ENCODE peak calls at places on chromosome 20, in seven cellular contexts. One of them, this sample, is unnamed. For H3K4me1, the result is how much of the 10 kb centered on the place peaks cover.

GRCh38 chr20:19947611-19948264 is 69.4 kb upstream of the NAA20 start:
- DNase-seq in transverse colon: no peak
- DNase-seq in K562: peak
- DNase-seq in small intestine: peak
- DNase-seq in pancreas: peak
- DNase-seq in keratinocyte: no peak
- DNase-seq in ovary: no peak
- DNase-seq in this sample: no peak

GRCh38 chr20:16014436-16014835 is 558.8 kb downstream of the KIF16B start:
- DNase-seq in pancreas: no peak
- DNase-seq in ovary: no peak
- DNase-seq in transverse colon: no peak
- DNase-seq in small intestine: no peak
- DNase-seq in keratinocyte: no peak
- DNase-seq in K562: no peak
- DNase-seq in this sample: no peak

GRCh38 chr20:3716195-3716834 is 3.9 kb upstream of the SIGLEC1 start:
- DNase-seq in transverse colon: no peak
- DNase-seq in small intestine: peak
- DNase-seq in ovary: peak
- DNase-seq in keratinocyte: no peak
- DNase-seq in K562: peak
- DNase-seq in pancreas: peak
- DNase-seq in this sample: no peak

GRCh38 chr20:32080783-32081182 is 28.7 kb upstream of the TM9SF4 start:
- DNase-seq in K562: no peak
- DNase-seq in ovary: no peak
- DNase-seq in transverse colon: no peak
- DNase-seq in keratinocyte: no peak
- DNase-seq in small intestine: no peak
- DNase-seq in pancreas: no peak
- DNase-seq in this sample: no peak

GRCh38 chr20:19531446-19531845 is 226.6 kb upstream of the RIN2 start:
- DNase-seq in small intestine: no peak
- DNase-seq in ovary: no peak
- DNase-seq in keratinocyte: no peak
- DNase-seq in K562: no peak
- DNase-seq in pancreas: no peak
- DNase-seq in transverse colon: no peak
- DNase-seq in this sample: no peak

GRCh38 chr20:24746351-24746685 is 202.8 kb upstream of the CST7 start:
- DNase-seq in small intestine: peak
- DNase-seq in transverse colon: peak
- DNase-seq in keratinocyte: peak
- DNase-seq in K562: no peak
- DNase-seq in ovary: no peak
- DNase-seq in pancreas: peak
- DNase-seq in this sample: peak

GRCh38 chr20:40481337-40481736 is 207.7 kb downstream of the MAFB start:
- DNase-seq in keratinocyte: no peak
- DNase-seq in pancreas: no peak
- DNase-seq in small intestine: no peak
- DNase-seq in K562: no peak
- DNase-seq in transverse colon: no peak
- DNase-seq in ovary: no peak
- DNase-seq in this sample: no peak

GRCh38 chr20:6828794-6829423 is 61.4 kb downstream of the BMP2 start:
- DNase-seq in K562: peak
- DNase-seq in transverse colon: peak
- DNase-seq in pancreas: peak
- DNase-seq in small intestine: peak
- DNase-seq in ovary: peak
- DNase-seq in keratinocyte: peak
- DNase-seq in this sample: peak

GRCh38 chr20:61830956-61831355 is 234.7 kb downstream of the TAF4 start:
- DNase-seq in transverse colon: no peak
- DNase-seq in small intestine: no peak
- DNase-seq in pancreas: no peak
- DNase-seq in ovary: no peak
- DNase-seq in keratinocyte: no peak
- DNase-seq in K562: no peak
- DNase-seq in this sample: no peak

GRCh38 chr20:43752051-43752360 is 25.2 kb upstream of the GTSF1L start:
- DNase-seq in keratinocyte: no peak
- DNase-seq in ovary: no peak
- DNase-seq in pancreas: no peak
- DNase-seq in K562: no peak
- DNase-seq in transverse colon: no peak
- DNase-seq in small intestine: no peak
- DNase-seq in this sample: no peak

GRCh38 chr20:29878281-29878741 is 1379.2 kb upstream of the DEFB115 start:
- DNase-seq in K562: peak
- DNase-seq in keratinocyte: no peak
- DNase-seq in pancreas: peak
- DNase-seq in small intestine: no peak
- DNase-seq in transverse colon: peak
- DNase-seq in ovary: no peak
- DNase-seq in this sample: no peak

GRCh38 chr20:61400499-61400898 is 148.4 kb downstream of the CDH4 start:
- DNase-seq in transverse colon: no peak
- DNase-seq in K562: no peak
- DNase-seq in keratinocyte: no peak
- DNase-seq in ovary: no peak
- DNase-seq in small intestine: no peak
- DNase-seq in pancreas: no peak
- DNase-seq in this sample: no peak

GRCh38 chr20:25699914-25700313 is 3.3 kb upstream of the ZNF337 start:
- DNase-seq in transverse colon: no peak
- DNase-seq in ovary: no peak
- DNase-seq in pancreas: no peak
- DNase-seq in keratinocyte: no peak
- DNase-seq in small intestine: no peak
- DNase-seq in K562: no peak
- DNase-seq in this sample: no peak

DNA sequence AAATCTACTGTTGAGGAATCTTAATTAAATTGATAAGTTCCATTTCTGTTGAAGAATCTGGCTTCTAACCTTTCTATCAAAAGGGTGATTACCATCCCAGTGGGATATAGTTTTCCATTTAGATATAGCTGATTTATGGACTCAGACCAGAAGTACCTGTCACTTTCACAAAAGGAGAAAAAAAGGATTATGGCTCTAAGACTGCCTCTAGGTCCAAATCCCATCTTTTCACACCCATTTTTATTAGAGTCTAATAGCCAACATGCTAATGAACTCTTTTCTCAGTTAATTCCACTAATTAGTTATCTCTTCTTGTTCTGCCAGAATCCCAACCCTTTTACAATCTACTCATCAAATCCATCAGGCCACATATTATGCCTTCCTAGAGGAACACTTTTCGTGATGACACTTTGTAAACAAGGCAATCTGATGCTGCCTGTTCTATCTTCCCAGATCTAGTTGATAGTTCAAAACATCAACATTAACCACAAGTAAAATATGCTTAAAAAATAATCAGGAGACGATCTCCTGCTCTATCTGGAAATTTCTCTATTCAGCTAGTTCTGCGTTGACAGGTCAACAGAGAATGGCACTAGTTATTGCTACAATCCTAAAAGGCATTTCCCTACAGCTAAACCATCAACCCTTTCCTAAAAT is 2.2 kb downstream of the B4GALT5 start:
- DNase-seq in transverse colon: no peak
- DNase-seq in ovary: no peak
- DNase-seq in pancreas: no peak
- DNase-seq in K562: no peak
- DNase-seq in keratinocyte: no peak
- DNase-seq in small intestine: no peak
- DNase-seq in this sample: no peak
- H3K4me1 ChIP-seq in transverse colon: half or more
- H3K4me1 ChIP-seq in ovary: under half
- H3K4me1 ChIP-seq in pancreas: under half
- H3K4me1 ChIP-seq in K562: under half
- H3K4me1 ChIP-seq in keratinocyte: under half
- H3K4me1 ChIP-seq in small intestine: under half
- H3K4me1 ChIP-seq in this sample: under half

DNA sequence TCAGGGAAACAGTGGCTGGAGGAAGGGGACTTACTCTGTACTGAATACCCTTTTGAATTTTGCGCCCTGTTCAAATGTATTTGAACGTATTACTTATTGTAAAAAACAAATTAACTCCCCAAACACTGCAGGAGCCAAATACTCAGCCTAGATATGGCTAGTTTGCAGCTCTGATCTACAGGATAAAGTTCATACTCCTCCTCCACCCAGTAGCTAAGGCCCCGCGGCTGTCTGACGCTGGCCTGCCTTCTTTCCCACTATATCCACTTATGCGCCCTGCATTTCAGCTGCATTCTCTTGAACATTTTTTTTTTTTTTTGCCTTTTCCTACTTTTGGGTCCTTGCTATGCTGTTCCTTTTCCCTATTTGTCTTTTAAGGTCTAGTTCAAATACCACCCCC is 6.5 kb downstream of the GSS start:
- DNase-seq in transverse colon: peak
- DNase-seq in K562: no peak
- DNase-seq in ovary: no peak
- DNase-seq in pancreas: no peak
- DNase-seq in keratinocyte: no peak
- DNase-seq in small intestine: peak
- DNase-seq in this sample: peak
- H3K4me1 ChIP-seq in transverse colon: under half
- H3K4me1 ChIP-seq in K562: under half
- H3K4me1 ChIP-seq in ovary: under half
- H3K4me1 ChIP-seq in pancreas: under half
- H3K4me1 ChIP-seq in keratinocyte: under half
- H3K4me1 ChIP-seq in small intestine: under half
- H3K4me1 ChIP-seq in this sample: under half

DNA sequence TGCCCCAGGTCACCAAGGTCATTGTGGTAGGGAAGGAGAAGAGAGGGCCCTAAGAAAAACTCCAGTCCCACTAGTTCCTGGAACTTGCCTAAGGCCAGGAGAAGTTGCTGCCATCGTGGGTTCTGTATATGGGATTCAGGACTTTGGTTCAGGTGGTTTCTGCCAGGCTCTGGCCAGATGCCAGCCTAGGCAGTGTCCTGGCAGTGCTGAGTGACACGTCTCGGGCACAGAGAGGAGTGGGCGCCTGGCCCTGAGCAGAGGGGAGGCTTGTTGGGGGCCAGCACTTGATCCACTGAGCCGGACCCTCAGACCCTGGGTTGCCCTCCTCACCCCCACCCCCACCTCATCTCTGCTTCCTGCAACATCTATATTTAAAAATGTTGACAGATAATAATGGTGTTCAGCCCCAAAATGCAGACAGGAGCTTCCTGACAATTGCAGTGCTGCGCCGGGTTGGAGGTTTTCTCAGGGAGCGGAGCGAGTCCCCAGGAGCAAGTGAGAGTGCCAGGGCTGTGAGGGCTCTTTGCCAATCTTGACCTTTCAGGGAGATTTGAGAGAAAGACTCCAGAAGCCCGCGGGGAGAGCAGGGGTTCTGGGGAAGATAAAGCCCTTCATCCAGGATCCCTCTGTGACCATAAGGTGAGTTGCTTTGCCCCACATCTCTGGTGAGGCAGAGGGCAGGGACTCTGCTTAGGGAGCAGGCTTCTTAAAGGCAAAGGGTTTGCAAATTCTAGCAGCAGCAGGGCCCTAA is 72.0 kb downstream of the PHACTR3 start:
- DNase-seq in small intestine: peak
- DNase-seq in keratinocyte: no peak
- DNase-seq in transverse colon: no peak
- DNase-seq in pancreas: no peak
- DNase-seq in K562: no peak
- DNase-seq in ovary: no peak
- DNase-seq in this sample: no peak
- H3K4me1 ChIP-seq in small intestine: under half
- H3K4me1 ChIP-seq in keratinocyte: under half
- H3K4me1 ChIP-seq in transverse colon: under half
- H3K4me1 ChIP-seq in pancreas: under half
- H3K4me1 ChIP-seq in K562: under half
- H3K4me1 ChIP-seq in ovary: under half
- H3K4me1 ChIP-seq in this sample: under half

GRCh38 chr20:53940356-53940694 is 130.1 kb downstream of the BCAS1 start:
- DNase-seq in small intestine: no peak
- DNase-seq in keratinocyte: no peak
- DNase-seq in pancreas: no peak
- DNase-seq in ovary: no peak
- DNase-seq in transverse colon: no peak
- DNase-seq in K562: no peak
- DNase-seq in this sample: no peak
- H3K4me1 ChIP-seq in small intestine: under half
- H3K4me1 ChIP-seq in keratinocyte: under half
- H3K4me1 ChIP-seq in pancreas: under half
- H3K4me1 ChIP-seq in ovary: under half
- H3K4me1 ChIP-seq in transverse colon: under half
- H3K4me1 ChIP-seq in K562: under half
- H3K4me1 ChIP-seq in this sample: under half

DNA sequence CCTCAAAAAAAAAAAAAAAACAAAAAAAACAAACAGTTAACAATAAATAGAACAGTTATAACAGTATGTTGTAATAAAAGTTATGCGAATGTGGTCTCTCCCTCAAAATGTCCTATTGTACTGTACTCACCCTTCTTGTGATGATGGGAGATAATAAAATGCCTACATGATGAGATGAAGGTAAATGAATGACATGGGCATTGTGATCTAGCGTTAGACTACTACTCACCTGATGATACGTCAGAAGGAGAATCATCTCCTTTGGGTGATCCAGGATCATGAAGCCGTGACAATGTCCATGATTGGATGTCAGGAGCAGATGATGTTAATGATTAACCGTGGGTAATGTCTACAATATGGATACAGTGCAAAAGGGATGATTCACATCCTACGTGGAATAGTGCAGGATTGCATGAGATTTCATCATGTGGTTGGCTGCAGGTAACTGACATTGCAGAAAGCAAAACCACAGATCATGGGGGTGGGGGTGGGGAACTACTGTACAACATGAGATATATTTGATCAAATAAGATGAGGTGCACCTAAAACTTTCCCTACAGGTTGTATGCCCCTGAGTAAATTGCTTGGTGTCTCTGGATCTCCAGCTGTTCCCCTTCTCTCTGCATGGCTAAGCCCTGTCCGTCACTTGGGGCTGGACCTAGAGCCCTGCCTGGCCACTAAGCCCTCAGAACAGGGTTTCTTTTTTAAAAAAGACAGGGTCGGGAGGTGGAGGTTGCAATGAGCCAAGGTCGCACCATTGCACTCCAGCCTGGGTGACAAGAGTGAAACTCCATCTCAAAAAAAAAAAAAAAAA is 6.2 kb upstream of the RBCK1 start:
- DNase-seq in transverse colon: peak
- DNase-seq in ovary: no peak
- DNase-seq in K562: no peak
- DNase-seq in pancreas: no peak
- DNase-seq in keratinocyte: peak
- DNase-seq in small intestine: peak
- DNase-seq in this sample: no peak
- H3K4me1 ChIP-seq in transverse colon: under half
- H3K4me1 ChIP-seq in ovary: under half
- H3K4me1 ChIP-seq in K562: under half
- H3K4me1 ChIP-seq in pancreas: under half
- H3K4me1 ChIP-seq in keratinocyte: under half
- H3K4me1 ChIP-seq in small intestine: under half
- H3K4me1 ChIP-seq in this sample: under half

This sample was measured in mucosa of descending colon.